ENCODE peak calls at places on chromosomes 7 and 10, in four cellular contexts. B is progenitor cell of endocrine pancreas, A is glutamatergic neuron, E is memory B cell. T is an unnamed sample.

GRCh38 chr10:38184477-38184876 is 90.3 kb downstream of the ZNF37A start:
- DNase-seq in B (no peak), A (no peak), E (no peak), T (no peak)

GRCh38 chr7:134485202-134485601 is 26.3 kb upstream of the AKR1B1 start:
- DNase-seq in B (no peak), A (no peak), E (no peak), T (no peak)

GRCh38 chr10:7544203-7544602 is 122.6 kb downstream of the ITIH5 start:
- DNase-seq in B (no peak), A (no peak), E (no peak), T (no peak)

GRCh38 chr7:27152816-27153486 is 568 bp upstream of the HOXA3 start:
- DNase-seq in B (no peak), A (no peak), E (no peak), T (no peak)

GRCh38 chr7:147509052-147509480 is 1081.5 kb upstream of the C7orf33 start:
- DNase-seq in B (no peak), A (no peak), E (no peak), T (no peak)

GRCh38 chr10:31754803-31755624 is 173.6 kb downstream of the ARHGAP12 start:
- DNase-seq in B (no peak), A (no peak), E (no peak), T (peak)

GRCh38 chr7:28183627-28184026 is 3.0 kb upstream of the JAZF1 start:
- DNase-seq in B (no peak), A (no peak), E (no peak), T (no peak)

GRCh38 chr7:50335795-50336754 is 31.6 kb downstream of the IKZF1 start:
- DNase-seq in B (no peak), A (no peak), E (no peak), T (no peak)

GRCh38 chr10:61662794-61663259 is at the start of gene CABCOCO1:
- DNase-seq in B (peak), A (peak), E (no peak), T (no peak)

GRCh38 chr7:85025312-85025756 is 161.5 kb downstream of the SEMA3D start:
- DNase-seq in B (no peak), A (no peak), E (no peak), T (no peak)

GRCh38 chr7:75962607-75963382 is 31.6 kb downstream of the TMEM120A start:
- DNase-seq in B (no peak), A (no peak), E (no peak), T (peak)

GRCh38 chr10:46541017-46541661 is 15.3 kb downstream of the GPRIN2 start:
- DNase-seq in B (peak), A (peak), E (no peak), T (no peak)

GRCh38 chr10:10418397-10418796 is 599.3 kb upstream of the CELF2 start:
- DNase-seq in B (no peak), A (no peak), E (no peak), T (no peak)

GRCh38 chr10:23253780-23254179 is 61.7 kb downstream of the PTF1A start:
- DNase-seq in B (no peak), A (no peak), E (no peak), T (peak)

GRCh38 chr7:74203157-74203556 is 6.6 kb upstream of the LAT2 start:
- DNase-seq in B (no peak), A (peak), E (no peak), T (peak)

GRCh38 chr7:131934452-131934851 is 378.0 kb upstream of the PODXL start:
- DNase-seq in B (no peak), A (no peak), E (no peak), T (no peak)

GRCh38 chr10:131312261-131312801 is 810 bp upstream of the TCERG1L start:
- DNase-seq in B (peak), A (peak), E (no peak), T (no peak)

GRCh38 chr7:69504733-69505132 is 93.5 kb upstream of the AUTS2 start:
- DNase-seq in B (no peak), A (no peak), E (no peak), T (no peak)

GRCh38 chr7:70457477-70458194 is 674.3 kb upstream of the GALNT17 start:
- DNase-seq in B (no peak), A (no peak), E (no peak), T (no peak)

GRCh38 chr10:102120987-102121738 is 995 bp upstream of the LDB1 start:
- DNase-seq in B (no peak), A (peak), E (no peak), T (no peak)

GRCh38 chr7:1839701-1840100 is 169.6 kb downstream of the ELFN1 start:
- DNase-seq in B (no peak), A (peak), E (no peak), T (no peak)

GRCh38 chr7:36161996-36162395 is 8.9 kb downstream of the EEPD1 start:
- DNase-seq in B (no peak), A (no peak), E (no peak), T (no peak)

GRCh38 chr7:21365866-21366624 is 61.8 kb upstream of the SP4 start:
- DNase-seq in B (no peak), A (no peak), E (no peak), T (peak)

GRCh38 chr7:19455508-19456132 is 253.2 kb downstream of the POLR1F start:
- DNase-seq in B (no peak), A (no peak), E (no peak), T (no peak)

GRCh38 chr10:44234471-44234850 is 150.4 kb downstream of the CXCL12 start:
- DNase-seq in B (no peak), A (no peak), E (no peak), T (no peak)

GRCh38 chr7:16695621-16696237 is 49.7 kb downstream of the BZW2 start:
- DNase-seq in B (peak), A (no peak), E (peak), T (peak)

GRCh38 chr10:50471583-50471975 is 152.2 kb downstream of the SGMS1 start:
- DNase-seq in B (no peak), A (no peak), E (no peak), T (no peak)

GRCh38 chr7:101195884-101196283 is 5.0 kb downstream of the MOGAT3 start:
- DNase-seq in B (no peak), A (no peak), E (no peak), T (no peak)

GRCh38 chr10:110276603-110277002 is 28.1 kb downstream of the SMNDC1 start:
- DNase-seq in B (no peak), A (no peak), E (no peak), T (no peak)

GRCh38 chr7:132609222-132609621 is 33.0 kb upstream of the PLXNA4 start:
- DNase-seq in B (no peak), A (no peak), E (no peak), T (no peak)